ENCODE peak calls at places on chromosomes 4 and X, in four cellular contexts. One of them, this sample, is unnamed. For H3K9me3, the result is how much of the 10 kb centered on the place peaks cover.

GRCh38 chr4:577499-578450 is 1.7 kb upstream of the TMEM271 start:
- DNase-seq in aorta: no peak
- DNase-seq in CD8-positive, alpha-beta memory T cell: no peak
- DNase-seq in lower lobe of right lung: no peak
- DNase-seq in this sample: no peak

GRCh38 chr4:173735055-173735454 is 205.0 kb upstream of the HAND2 start:
- DNase-seq in lower lobe of right lung: no peak
- DNase-seq in CD8-positive, alpha-beta memory T cell: no peak
- DNase-seq in aorta: no peak
- DNase-seq in this sample: no peak

GRCh38 chr4:159685406-159686092 is 582.7 kb downstream of the RAPGEF2 start:
- DNase-seq in lower lobe of right lung: no peak
- DNase-seq in CD8-positive, alpha-beta memory T cell: no peak
- DNase-seq in aorta: no peak
- DNase-seq in this sample: no peak

GRCh38 chr4:145840162-145840768 is 98.4 kb downstream of the ZNF827 start:
- DNase-seq in CD8-positive, alpha-beta memory T cell: no peak
- DNase-seq in lower lobe of right lung: no peak
- DNase-seq in aorta: no peak
- DNase-seq in this sample: no peak

GRCh38 chr4:3498407-3498806 is 33.8 kb downstream of the LRPAP1 start:
- DNase-seq in aorta: no peak
- DNase-seq in CD8-positive, alpha-beta memory T cell: no peak
- DNase-seq in lower lobe of right lung: no peak
- DNase-seq in this sample: no peak

GRCh38 chr4:24807611-24808010 is 12.2 kb downstream of the SOD3 start:
- DNase-seq in aorta: no peak
- DNase-seq in lower lobe of right lung: no peak
- DNase-seq in CD8-positive, alpha-beta memory T cell: no peak
- DNase-seq in this sample: no peak

GRCh38 chrX:13092455-13092941 is 48.1 kb upstream of the FAM9C start:
- DNase-seq in CD8-positive, alpha-beta memory T cell: peak
- DNase-seq in aorta: peak
- DNase-seq in lower lobe of right lung: peak
- DNase-seq in this sample: peak

GRCh38 chrX:103211012-103211715 is 3.7 kb upstream of the BEX4 start:
- DNase-seq in CD8-positive, alpha-beta memory T cell: peak
- DNase-seq in lower lobe of right lung: no peak
- DNase-seq in aorta: peak
- DNase-seq in this sample: peak

GRCh38 chr4:140654516-140654855 is 85.7 kb upstream of the UCP1 start:
- DNase-seq in lower lobe of right lung: no peak
- DNase-seq in CD8-positive, alpha-beta memory T cell: no peak
- DNase-seq in aorta: no peak
- DNase-seq in this sample: no peak

GRCh38 chr4:40850496-40850895 is 100.7 kb downstream of the NSUN7 start:
- DNase-seq in aorta: no peak
- DNase-seq in CD8-positive, alpha-beta memory T cell: no peak
- DNase-seq in lower lobe of right lung: no peak
- DNase-seq in this sample: no peak

GRCh38 chrX:5397409-5397808 is 831.3 kb downstream of the NLGN4X start:
- DNase-seq in lower lobe of right lung: no peak
- DNase-seq in aorta: no peak
- DNase-seq in CD8-positive, alpha-beta memory T cell: no peak
- DNase-seq in this sample: no peak

GRCh38 chrX:18607966-18608365 is 63.9 kb downstream of the RS1 start:
- DNase-seq in lower lobe of right lung: no peak
- DNase-seq in CD8-positive, alpha-beta memory T cell: no peak
- DNase-seq in aorta: no peak
- DNase-seq in this sample: no peak

GRCh38 chrX:153933751-153934472 is 925 bp downstream of the NAA10 start:
- DNase-seq in aorta: peak
- DNase-seq in CD8-positive, alpha-beta memory T cell: no peak
- DNase-seq in lower lobe of right lung: no peak
- DNase-seq in this sample: no peak

GRCh38 chr4:128727658-128728057 is 81.8 kb upstream of the JADE1 start:
- DNase-seq in lower lobe of right lung: no peak
- DNase-seq in aorta: no peak
- DNase-seq in CD8-positive, alpha-beta memory T cell: no peak
- DNase-seq in this sample: no peak

GRCh38 chr4:97942137-97942536 is 201.1 kb downstream of the STPG2 start:
- DNase-seq in CD8-positive, alpha-beta memory T cell: no peak
- DNase-seq in lower lobe of right lung: no peak
- DNase-seq in aorta: no peak
- DNase-seq in this sample: no peak

GRCh38 chrX:100636321-100636991 is at the start of gene TSPAN6:
- DNase-seq in CD8-positive, alpha-beta memory T cell: peak
- DNase-seq in lower lobe of right lung: peak
- DNase-seq in aorta: peak
- DNase-seq in this sample: peak

GRCh38 chrX:115689931-115690330 is 129.0 kb downstream of the PLS3 start:
- DNase-seq in aorta: no peak
- DNase-seq in lower lobe of right lung: no peak
- DNase-seq in CD8-positive, alpha-beta memory T cell: no peak
- DNase-seq in this sample: no peak

GRCh38 chr4:111630705-111631104 is 514.5 kb upstream of the FAM241A start:
- DNase-seq in CD8-positive, alpha-beta memory T cell: no peak
- DNase-seq in lower lobe of right lung: no peak
- DNase-seq in aorta: no peak
- DNase-seq in this sample: no peak

GRCh38 chr4:88962430-88962829 is 94.6 kb downstream of the FAM13A start:
- DNase-seq in lower lobe of right lung: no peak
- DNase-seq in CD8-positive, alpha-beta memory T cell: no peak
- DNase-seq in aorta: no peak
- DNase-seq in this sample: no peak

GRCh38 chrX:150536455-150537116 is 31.8 kb upstream of the MTM1 start:
- DNase-seq in aorta: no peak
- DNase-seq in lower lobe of right lung: no peak
- DNase-seq in CD8-positive, alpha-beta memory T cell: no peak
- DNase-seq in this sample: no peak
- H3K9me3 ChIP-seq in aorta: under half
- H3K9me3 ChIP-seq in lower lobe of right lung: under half
- H3K9me3 ChIP-seq in CD8-positive, alpha-beta memory T cell: under half
- H3K9me3 ChIP-seq in this sample: under half

DNA sequence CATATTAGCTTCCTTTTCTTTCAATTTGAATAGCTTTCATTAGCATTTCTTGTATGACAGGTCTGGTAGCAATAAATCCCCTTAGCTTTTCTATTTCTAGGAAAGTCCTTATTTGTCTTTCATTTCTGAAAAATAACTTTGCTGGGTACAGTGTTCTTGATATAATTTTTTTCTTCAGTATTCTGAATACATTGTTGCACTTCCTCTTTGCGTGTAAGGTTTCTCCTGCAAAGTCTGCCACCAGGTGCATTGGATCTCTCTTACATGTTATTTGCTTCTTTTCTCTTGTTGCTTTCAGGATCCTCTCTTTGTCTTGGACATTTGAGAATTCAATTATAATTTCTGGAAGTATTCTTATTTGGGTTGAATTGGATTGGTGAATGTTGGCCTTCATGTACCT is 663.7 kb downstream of the GRXCR1 start:
- DNase-seq in aorta: no peak
- DNase-seq in lower lobe of right lung: no peak
- DNase-seq in CD8-positive, alpha-beta memory T cell: no peak
- DNase-seq in this sample: no peak
- H3K9me3 ChIP-seq in aorta: under half
- H3K9me3 ChIP-seq in lower lobe of right lung: under half
- H3K9me3 ChIP-seq in CD8-positive, alpha-beta memory T cell: under half
- H3K9me3 ChIP-seq in this sample: under half

DNA sequence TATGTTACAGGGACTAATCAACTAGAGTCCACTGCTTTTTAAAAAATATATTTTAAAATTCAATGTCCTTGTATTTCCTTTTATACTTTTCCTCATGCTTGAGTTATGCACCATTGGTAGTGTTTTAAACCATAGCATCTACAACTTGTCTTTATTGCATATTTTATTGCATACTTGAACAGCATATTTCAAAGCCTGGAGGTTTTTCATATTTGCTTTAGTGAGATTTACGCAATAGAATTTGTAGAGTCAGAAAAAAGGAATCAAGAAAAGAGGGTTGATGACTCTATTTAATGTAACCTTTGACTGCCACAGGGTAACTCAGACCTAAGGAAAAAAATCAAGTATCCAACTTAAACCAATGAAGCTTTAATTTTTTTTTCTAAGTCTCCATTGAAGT is 1165.7 kb upstream of the IGFBP7 start:
- DNase-seq in aorta: no peak
- DNase-seq in lower lobe of right lung: no peak
- DNase-seq in CD8-positive, alpha-beta memory T cell: no peak
- DNase-seq in this sample: no peak
- H3K9me3 ChIP-seq in aorta: under half
- H3K9me3 ChIP-seq in lower lobe of right lung: under half
- H3K9me3 ChIP-seq in CD8-positive, alpha-beta memory T cell: under half
- H3K9me3 ChIP-seq in this sample: under half

DNA sequence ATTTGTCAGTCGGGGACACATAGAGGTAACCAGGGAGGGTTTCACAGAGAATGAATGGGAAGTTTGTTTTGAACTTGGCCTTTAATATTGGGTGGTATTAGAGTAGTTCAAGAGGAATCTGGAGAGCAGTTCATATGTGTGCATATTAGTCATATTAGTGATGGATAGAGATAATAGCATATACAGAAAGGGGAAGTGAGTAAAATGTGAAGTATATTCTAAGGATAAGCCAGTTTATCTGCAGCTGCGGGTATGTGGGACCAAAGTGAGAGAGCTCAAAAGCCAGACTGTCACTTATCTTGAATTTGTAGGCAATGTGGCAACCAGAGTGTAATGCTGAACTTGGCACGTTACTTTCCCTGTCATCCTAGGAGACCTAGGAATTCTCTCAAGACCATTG is 169.9 kb downstream of the AFF2 start:
- DNase-seq in CD8-positive, alpha-beta memory T cell: no peak
- DNase-seq in lower lobe of right lung: no peak
- DNase-seq in aorta: no peak
- DNase-seq in this sample: no peak
- H3K9me3 ChIP-seq in CD8-positive, alpha-beta memory T cell: under half
- H3K9me3 ChIP-seq in lower lobe of right lung: under half
- H3K9me3 ChIP-seq in aorta: under half
- H3K9me3 ChIP-seq in this sample: under half

DNA sequence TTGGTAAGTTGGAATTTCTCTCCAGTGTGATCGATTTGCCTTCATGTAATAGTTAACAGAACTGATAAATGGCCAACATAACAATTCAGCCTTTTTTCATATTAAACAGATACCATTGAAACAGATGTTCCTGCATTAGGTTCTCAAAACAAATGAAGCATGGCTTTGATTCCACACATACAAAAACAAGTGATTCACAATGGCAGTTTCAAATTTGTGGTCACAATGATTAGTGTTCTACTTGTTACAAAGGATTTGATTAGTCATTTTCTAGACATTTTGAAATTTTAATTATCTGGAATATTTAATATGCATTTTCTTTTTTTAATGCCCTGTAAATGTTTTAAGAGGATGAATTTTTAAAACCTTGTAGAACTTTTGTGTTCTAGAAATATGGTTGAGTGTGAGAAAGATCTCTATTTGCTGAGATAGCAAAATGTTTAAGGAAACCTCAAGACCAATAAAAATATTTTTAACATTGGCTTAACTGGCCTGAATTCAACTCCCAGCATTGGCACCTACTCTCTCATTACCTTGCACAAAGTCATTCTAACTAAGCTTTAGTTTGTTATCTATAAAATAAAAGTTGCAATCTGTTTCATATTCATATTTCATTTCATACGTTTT is 18.9 kb upstream of the GLRA3 start:
- DNase-seq in CD8-positive, alpha-beta memory T cell: no peak
- DNase-seq in lower lobe of right lung: no peak
- DNase-seq in aorta: no peak
- DNase-seq in this sample: no peak
- H3K9me3 ChIP-seq in CD8-positive, alpha-beta memory T cell: under half
- H3K9me3 ChIP-seq in lower lobe of right lung: under half
- H3K9me3 ChIP-seq in aorta: under half
- H3K9me3 ChIP-seq in this sample: under half

GRCh38 chr4:20391912-20392311 is 140.2 kb downstream of the SLIT2 start:
- DNase-seq in lower lobe of right lung: no peak
- DNase-seq in aorta: no peak
- DNase-seq in CD8-positive, alpha-beta memory T cell: no peak
- DNase-seq in this sample: no peak
- H3K9me3 ChIP-seq in lower lobe of right lung: under half
- H3K9me3 ChIP-seq in aorta: under half
- H3K9me3 ChIP-seq in CD8-positive, alpha-beta memory T cell: under half
- H3K9me3 ChIP-seq in this sample: under half

DNA sequence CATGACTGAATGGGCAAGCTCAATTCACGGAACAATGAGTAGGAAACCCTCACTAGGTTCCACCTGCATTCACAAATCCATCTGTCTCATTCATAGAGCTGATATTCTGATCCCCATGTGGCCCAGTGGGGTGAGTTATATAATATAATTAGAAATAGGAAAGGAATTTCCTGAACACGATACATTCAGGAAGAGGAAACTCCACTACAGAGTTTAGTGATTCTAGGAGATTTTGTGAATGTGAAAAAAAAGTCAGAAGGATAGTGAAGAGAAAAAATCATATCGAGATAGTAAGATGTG is 471.2 kb downstream of the GASK1B start:
- DNase-seq in CD8-positive, alpha-beta memory T cell: no peak
- DNase-seq in lower lobe of right lung: no peak
- DNase-seq in aorta: no peak
- DNase-seq in this sample: no peak
- H3K9me3 ChIP-seq in CD8-positive, alpha-beta memory T cell: under half
- H3K9me3 ChIP-seq in lower lobe of right lung: under half
- H3K9me3 ChIP-seq in aorta: under half
- H3K9me3 ChIP-seq in this sample: under half

This sample was measured in transverse colon.